ENCODE peak calls at places on chromosome 10, in five cellular contexts. F is breast epithelium, W is stomach, Z is K562, B is HCT116. S is an unnamed sample.

GRCh38 chr10:3807928-3808496 is 23.0 kb upstream of the KLF6 start:
- DNase-seq in B (no peak), F (no peak), Z (no peak), W (no peak), S (no peak)

GRCh38 chr10:75342397-75342796 is 59.2 kb downstream of the ZNF503 start:
- DNase-seq in W (no peak), B (no peak), F (no peak), Z (peak; percentile 4), S (no peak)

GRCh38 chr10:80468002-80468401 is 13.9 kb downstream of the TSPAN14 start:
- DNase-seq in F (peak; percentile 74), Z (peak; percentile 57), B (no peak), W (peak; percentile 52), S (no peak)

GRCh38 chr10:124001391-124002260 is 91.8 kb downstream of the CHST15 start:
- DNase-seq in Z (no peak), F (peak; percentile 13), W (peak; percentile 23), B (no peak), S (peak; percentile 2)

GRCh38 chr10:60444494-60445064 is 54.9 kb upstream of the ANK3 start:
- DNase-seq in Z (no peak), W (no peak), F (no peak), B (peak; percentile 18), S (no peak)

GRCh38 chr10:1168763-1169162 is 112.6 kb downstream of the WDR37 start:
- DNase-seq in W (no peak), B (no peak), Z (no peak), F (no peak), S (no peak)

GRCh38 chr10:121577568-121577967 is 20.7 kb downstream of the FGFR2 start:
- DNase-seq in Z (no peak), W (no peak), F (peak; percentile 92), B (no peak), S (no peak)

GRCh38 chr10:110310741-110311140 is 6.0 kb upstream of the SMNDC1 start:
- DNase-seq in F (no peak), B (no peak), Z (no peak), W (no peak), S (no peak)

GRCh38 chr10:119025336-119025735 is 4.2 kb upstream of the NANOS1 start:
- DNase-seq in F (peak; percentile 95), B (no peak), Z (no peak), W (peak; percentile 89), S (no peak)

GRCh38 chr10:14665865-14666857 is 108.5 kb downstream of the FAM107B start:
- DNase-seq in B (no peak), F (no peak), W (no peak), Z (no peak), S (no peak)

GRCh38 chr10:14560274-14560673 is 214.4 kb downstream of the FAM107B start:
- DNase-seq in F (no peak), Z (no peak), B (peak; percentile 28), W (peak; percentile 60), S (no peak)

GRCh38 chr10:88194041-88194887 is 330.8 kb downstream of the PTEN start:
- DNase-seq in B (peak; percentile 19), Z (no peak), W (no peak), F (no peak), S (no peak)

GRCh38 chr10:52491246-52492000 is 177.3 kb downstream of the DKK1 start:
- DNase-seq in B (no peak), W (no peak), Z (no peak), F (no peak), S (no peak)

GRCh38 chr10:34528320-34528719 is 286.8 kb downstream of the PARD3 start:
- DNase-seq in Z (no peak), F (no peak), B (peak; percentile 92), W (no peak), S (no peak)
- TF ChIP-seq POLR2AphosphoS5 in Z (no peak), F (no peak), B (no peak), W (no peak), S (no peak)

DNA sequence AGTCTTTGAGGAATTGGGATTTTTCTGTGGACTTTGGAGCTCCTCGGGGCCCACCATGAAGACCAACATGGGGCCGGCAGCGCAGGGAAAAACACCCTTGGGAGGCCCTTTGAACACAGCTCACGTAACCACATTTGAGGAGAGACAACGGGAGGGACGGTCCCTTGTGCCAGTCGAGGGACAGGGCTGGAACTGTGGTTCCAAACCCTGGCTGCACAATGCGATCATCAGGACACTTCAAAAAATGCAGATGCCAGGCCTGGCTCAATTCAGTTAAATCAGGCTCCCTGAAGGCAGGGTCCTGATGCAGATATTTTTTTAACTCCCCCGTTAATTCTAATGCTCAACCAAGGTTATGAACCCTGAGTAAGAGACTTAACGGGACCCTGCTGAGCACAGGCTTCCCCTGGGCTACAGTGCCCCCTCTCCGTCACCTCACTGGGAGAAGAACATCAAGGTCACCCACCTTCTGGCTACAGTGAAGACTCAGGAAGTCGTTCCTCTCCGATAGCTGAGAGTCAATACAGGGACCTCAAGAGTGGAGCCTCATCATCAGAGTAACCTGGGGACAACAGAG is 30.4 kb downstream of the LYZL1 start:
- DNase-seq in F (no peak), W (no peak), Z (no peak), B (no peak), S (no peak)
- TF ChIP-seq POLR2AphosphoS5 in F (no peak), W (no peak), Z (no peak), B (no peak), S (no peak)

DNA sequence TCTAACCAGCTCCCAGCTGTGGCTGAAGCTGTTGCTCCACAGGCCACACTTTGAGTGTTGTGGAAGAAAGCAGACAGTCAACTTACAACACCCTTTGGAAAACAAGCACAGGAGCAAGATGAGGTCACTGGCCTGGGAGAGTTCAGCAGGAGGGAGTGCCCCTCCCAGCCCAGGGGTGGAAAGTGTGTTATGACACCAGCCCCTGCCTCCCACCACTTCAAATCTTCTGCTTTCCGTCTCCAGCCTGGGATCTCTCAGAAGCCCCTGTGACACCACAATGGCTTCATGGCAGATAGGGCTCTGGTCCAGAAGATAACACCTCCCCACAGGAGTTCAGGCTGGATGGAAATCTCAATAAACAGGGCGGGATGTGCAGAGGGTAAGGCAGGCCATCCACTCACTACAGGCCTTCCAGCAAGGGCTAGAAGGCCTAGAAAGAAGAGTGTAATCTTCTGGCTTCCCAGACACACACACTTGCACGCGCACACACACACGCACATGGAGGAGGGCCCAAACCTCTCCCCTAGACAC is 48.7 kb upstream of the ZMIZ1 start:
- DNase-seq in B (no peak), F (no peak), Z (peak; percentile 91), W (peak; percentile 34), S (no peak)
- TF ChIP-seq POLR2AphosphoS5 in B (no peak), F (no peak), Z (peak; percentile 97), W (peak; percentile 29), S (no peak)

DNA sequence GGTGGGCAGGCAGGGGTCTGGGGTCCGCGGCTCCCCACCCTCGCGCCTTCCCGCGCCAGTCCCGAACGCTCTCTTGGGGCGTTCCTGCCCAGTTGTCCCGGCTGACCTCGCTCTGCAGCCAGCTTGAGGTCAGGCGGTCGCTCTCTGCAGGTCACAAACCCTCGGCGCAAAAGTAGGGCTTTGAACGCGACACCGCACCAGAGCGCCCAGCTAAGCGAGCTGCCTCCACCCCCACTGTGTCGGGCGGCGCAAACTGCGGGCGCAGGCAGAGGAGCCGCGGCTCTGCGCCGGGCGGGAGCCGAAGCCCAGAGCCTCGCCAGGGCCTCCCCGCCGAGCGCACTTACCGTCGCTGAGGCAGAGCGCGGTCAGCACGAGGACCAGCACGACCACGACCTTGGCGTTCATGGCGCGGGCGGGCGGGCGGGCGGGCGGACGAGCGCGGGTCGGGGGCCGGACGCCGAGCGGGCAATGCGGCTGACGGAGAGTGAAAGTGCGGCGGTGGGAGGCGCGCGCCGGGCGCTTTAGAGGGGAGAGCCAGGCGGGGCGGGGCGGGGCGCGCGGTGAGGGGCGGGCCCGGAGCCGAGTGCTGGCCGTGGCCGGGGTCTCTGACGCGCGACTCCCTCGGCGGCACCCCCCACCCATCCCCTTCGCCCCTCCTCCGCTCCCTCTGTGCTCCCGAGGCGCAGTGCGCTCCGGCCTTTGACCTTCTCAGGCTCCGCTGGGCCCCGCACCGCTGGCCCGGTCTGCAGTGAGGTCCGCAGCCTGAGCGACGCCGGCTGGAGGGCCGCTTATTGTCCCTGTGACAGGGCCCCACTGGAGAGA is at the start of gene CXCL12:
- DNase-seq in Z (no peak), F (no peak), B (no peak), W (peak; percentile 9), S (peak; percentile 35)
- TF ChIP-seq POLR2AphosphoS5 in Z (no peak), F (no peak), B (no peak), W (no peak), S (no peak)